ENCODE peak calls at places on chromosomes 1 and 21, in four cellular contexts. Q, B, F and N are unnamed samples.

GRCh38 chr1:223180803-223181321 is 37.8 kb upstream of the TLR5 start:
- DNase-seq in Q (peak), B (no peak), F (no peak), N (no peak)

GRCh38 chr21:15121655-15122120 is 56.9 kb upstream of the NRIP1 start:
- DNase-seq in Q (no peak), B (peak), F (no peak), N (no peak)

GRCh38 chr1:248926401-248927182 is 20.6 kb downstream of the PGBD2 start:
- DNase-seq in Q (peak), B (peak), F (no peak), N (no peak)

GRCh38 chr1:203084588-203085527 is 954 bp downstream of the MYOG start:
- DNase-seq in Q (peak), B (no peak), F (peak), N (no peak)

GRCh38 chr1:18373882-18374493 is 106.7 kb upstream of the KLHDC7A start:
- DNase-seq in Q (no peak), B (no peak), F (peak), N (peak)

GRCh38 chr1:205497351-205497750 is 7.1 kb upstream of the CDK18 start:
- DNase-seq in Q (no peak), B (no peak), F (no peak), N (no peak)

GRCh38 chr1:92484472-92485373 is 2.0 kb downstream of the GFI1 start:
- DNase-seq in Q (peak), B (peak), F (peak), N (peak)

GRCh38 chr1:175132456-175132855 is 60.1 kb downstream of the KIAA0040 start:
- DNase-seq in Q (peak), B (peak), F (no peak), N (no peak)

GRCh38 chr1:70485624-70486023 is 74.6 kb downstream of the CTH start:
- DNase-seq in Q (no peak), B (no peak), F (no peak), N (no peak)

GRCh38 chr1:178057863-178058576 is 35.9 kb upstream of the RASAL2 start:
- DNase-seq in Q (peak), B (peak), F (no peak), N (no peak)

GRCh38 chr21:46149205-46149901 is 6.0 kb downstream of the FTCD start:
- DNase-seq in Q (no peak), B (no peak), F (no peak), N (no peak)

GRCh38 chr1:1554926-1555915 is 14.8 kb upstream of the TMEM240 start:
- DNase-seq in Q (peak), B (peak), F (no peak), N (peak)

GRCh38 chr21:44958471-44959191 is 18.8 kb downstream of the SLX9 start:
- DNase-seq in Q (peak), B (peak), F (no peak), N (peak)

GRCh38 chr1:174408142-174408541 is 39.6 kb upstream of the GPR52 start:
- DNase-seq in Q (no peak), B (peak), F (no peak), N (no peak)

GRCh38 chr1:95475686-95476457 is 241.9 kb downstream of the RWDD3 start:
- DNase-seq in Q (no peak), B (no peak), F (no peak), N (no peak)

GRCh38 chr1:17984510-17985085 is 123.0 kb upstream of the IGSF21 start:
- DNase-seq in Q (peak), B (no peak), F (peak), N (peak)

GRCh38 chr1:66402194-66402593 is 131.8 kb upstream of the SGIP1 start:
- DNase-seq in Q (no peak), B (peak), F (no peak), N (no peak)

GRCh38 chr21:27571706-27572105 is 604.8 kb upstream of the ADAMTS5 start:
- DNase-seq in Q (peak), B (peak), F (no peak), N (no peak)

GRCh38 chr1:56670350-56670749 is 25.2 kb downstream of the PRKAA2 start:
- DNase-seq in Q (no peak), B (no peak), F (no peak), N (no peak)

GRCh38 chr1:179867493-179868330 is 9.9 kb downstream of the TOR1AIP2 start:
- DNase-seq in Q (peak), B (peak), F (peak), N (peak)

GRCh38 chr1:227922501-227923352 is 25.0 kb downstream of the WNT9A start:
- DNase-seq in Q (no peak), B (no peak), F (no peak), N (peak)

GRCh38 chr1:74197255-74197654 is 721 bp downstream of the LRRIQ3 start:
- DNase-seq in Q (peak), B (no peak), F (no peak), N (no peak)

GRCh38 chr1:79113836-79114235 is 107.3 kb upstream of the ADGRL4 start:
- DNase-seq in Q (no peak), B (no peak), F (no peak), N (no peak)

GRCh38 chr1:40711465-40712404 is 20.2 kb downstream of the NFYC start:
- DNase-seq in Q (peak), B (peak), F (no peak), N (no peak)

GRCh38 chr1:20634065-20634593 is 871 bp downstream of the PINK1 start:
- DNase-seq in Q (peak), B (no peak), F (no peak), N (no peak)

GRCh38 chr1:231139659-231140650 is 21.9 kb upstream of the TRIM67 start:
- DNase-seq in Q (peak), B (peak), F (no peak), N (no peak)

GRCh38 chr1:47468759-47469404 is 31.0 kb downstream of the FOXD2 start:
- DNase-seq in Q (no peak), B (no peak), F (no peak), N (no peak)

GRCh38 chr1:204443871-204444581 is 32.4 kb upstream of the PPP1R15B start:
- DNase-seq in Q (peak), B (no peak), F (no peak), N (no peak)

GRCh38 chr1:207822602-207823451 is 71.0 kb downstream of the CD46 start:
- DNase-seq in Q (peak), B (peak), F (no peak), N (no peak)

GRCh38 chr1:201917362-201918033 is 28.8 kb downstream of the SHISA4 start:
- DNase-seq in Q (no peak), B (peak), F (no peak), N (no peak)

GRCh38 chr1:6526316-6526715 is 28.0 kb downstream of the NOL9 start:
- DNase-seq in Q (no peak), B (no peak), F (no peak), N (no peak)

GRCh38 chr21:31873275-31873695 is 465 bp downstream of the HUNK start:
- DNase-seq in Q (no peak), B (no peak), F (peak), N (peak)

GRCh38 chr1:38908821-38909220 is 27.4 kb upstream of the GJA9 start:
- DNase-seq in Q (no peak), B (no peak), F (no peak), N (no peak)

GRCh38 chr1:244049142-244049968 is 1.7 kb upstream of the ZBTB18 start:
- DNase-seq in Q (peak), B (peak), F (no peak), N (no peak)

GRCh38 chr1:95013948-95014574 is 58.7 kb downstream of the ALG14 start:
- DNase-seq in Q (no peak), B (no peak), F (no peak), N (no peak)

GRCh38 chr1:167763525-167764220 is 41.9 kb downstream of the MPZL1 start:
- DNase-seq in Q (no peak), B (no peak), F (no peak), N (no peak)

GRCh38 chr1:17920881-17921635 is 165.9 kb downstream of the ACTL8 start:
- DNase-seq in Q (no peak), B (no peak), F (no peak), N (no peak)

GRCh38 chr1:226432586-226433360 is 24.9 kb upstream of the PARP1 start:
- DNase-seq in Q (no peak), B (no peak), F (no peak), N (no peak)

GRCh38 chr1:9717193-9718005 is 65.9 kb downstream of the PIK3CD start:
- DNase-seq in Q (peak), B (no peak), F (no peak), N (no peak)
- H2BK12ac ChIP-seq in Q (no peak), B (no peak), F (peak), N (no peak)

DNA sequence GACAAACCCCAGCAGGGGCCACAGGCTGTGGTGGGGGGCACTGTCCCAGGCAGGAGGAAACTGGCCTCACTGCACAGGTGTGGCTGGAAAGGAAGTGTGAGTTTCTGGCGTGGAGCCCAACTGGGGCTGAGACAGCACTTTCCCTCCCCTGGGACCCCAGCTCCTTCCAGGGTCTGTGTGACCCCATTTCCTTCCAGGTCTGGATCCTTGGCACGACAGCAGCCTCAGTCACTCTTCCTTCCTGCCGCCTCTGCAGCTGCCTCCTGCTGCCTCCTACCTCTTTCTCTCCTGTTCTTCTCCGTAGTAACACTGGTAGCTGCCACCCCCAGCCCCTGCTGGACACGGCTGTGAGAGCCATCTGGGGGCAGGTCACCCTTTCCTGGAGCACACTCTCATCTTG is 88.0 kb downstream of the SIK1 start:
- DNase-seq in Q (no peak), B (no peak), F (no peak), N (no peak)
- H3K4me3 ChIP-seq in Q (no peak), B (no peak), F (no peak), N (no peak)

DNA sequence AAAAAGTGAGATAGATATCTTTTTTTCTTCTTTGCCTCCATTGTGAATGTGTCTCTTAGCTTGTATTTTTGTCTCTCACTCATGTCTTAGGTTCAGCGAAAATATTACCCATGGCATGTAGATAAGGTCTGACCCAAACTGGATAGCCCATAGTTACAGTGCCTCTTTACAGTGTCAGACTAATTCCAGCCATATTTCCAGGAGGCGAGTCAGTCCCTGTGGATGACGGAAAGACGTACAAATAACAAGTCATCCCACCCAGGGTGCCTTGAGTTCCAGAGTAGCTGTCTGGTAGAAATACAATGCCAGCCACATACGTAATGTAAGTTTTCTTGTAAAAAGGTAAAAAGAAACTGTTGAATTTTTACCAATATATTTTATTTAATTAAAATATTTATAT is 157.3 kb downstream of the ZNF281 start:
- DNase-seq in Q (peak), B (no peak), F (no peak), N (no peak)
- H2BK12ac ChIP-seq in Q (no peak), B (no peak), F (no peak), N (no peak)

GRCh38 chr1:34267326-34267725 is 90.6 kb downstream of the C1orf94 start:
- DNase-seq in Q (no peak), B (no peak), F (no peak), N (no peak)

GRCh38 chr1:34263411-34263810 is 86.7 kb downstream of the C1orf94 start:
- DNase-seq in Q (no peak), B (no peak), F (no peak), N (no peak)

GRCh38 chr1:34268311-34269042 is 91.8 kb downstream of the C1orf94 start:
- DNase-seq in Q (no peak), B (no peak), F (peak), N (no peak)

GRCh38 chr1:34265396-34265795 is 88.7 kb downstream of the C1orf94 start:
- DNase-seq in Q (no peak), B (no peak), F (peak), N (no peak)

DNA sequence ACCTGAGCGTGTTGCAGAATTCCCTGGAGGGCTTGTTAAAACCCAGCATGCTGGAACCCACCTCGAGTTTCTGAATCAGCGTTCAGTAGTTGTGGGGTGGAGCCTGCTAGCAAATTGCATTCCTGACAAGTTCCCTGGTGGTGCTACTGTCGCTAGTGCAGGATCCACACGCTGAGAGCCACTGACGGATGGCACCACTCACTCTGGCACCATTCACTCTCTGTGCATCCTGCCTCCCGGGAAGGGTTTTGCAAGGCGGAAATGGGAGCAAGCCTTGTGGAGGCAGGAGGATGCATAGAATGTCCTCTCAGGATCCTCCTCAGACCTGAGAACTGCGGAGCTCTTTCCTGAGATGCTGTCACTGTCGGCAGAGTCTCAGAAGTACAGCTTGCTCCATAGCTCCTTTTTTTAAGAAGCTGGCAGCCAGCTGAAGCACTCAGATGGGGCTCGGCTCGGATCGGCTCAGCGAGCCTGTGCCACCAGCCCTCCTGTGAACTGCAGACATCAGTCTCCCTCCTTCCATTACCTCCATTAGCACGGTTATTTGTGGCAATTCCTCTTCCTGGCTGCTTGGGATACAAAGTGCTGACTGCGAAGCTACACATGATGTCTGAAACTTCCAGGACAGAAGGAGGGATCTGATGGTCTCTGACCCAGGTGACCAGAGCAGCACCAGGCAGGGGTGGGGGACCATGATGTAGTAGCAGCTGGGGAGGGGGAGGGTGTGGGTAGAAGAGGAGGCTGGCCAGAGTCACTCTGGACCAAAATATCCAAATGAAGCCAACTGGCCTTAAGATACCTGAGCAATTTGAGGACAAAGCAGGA is 89.6 kb downstream of the C1orf94 start:
- DNase-seq in Q (no peak), B (no peak), F (peak), N (no peak)
- H3K4me3 ChIP-seq in Q (no peak), B (no peak), F (no peak), N (no peak)

GRCh38 chr1:151944859-151945575 is 35.7 kb upstream of the THEM4 start:
- DNase-seq in Q (no peak), B (no peak), F (no peak), N (no peak)

GRCh38 chr1:151942882-151943281 is 33.6 kb upstream of the THEM4 start:
- DNase-seq in Q (peak), B (peak), F (no peak), N (no peak)

GRCh38 chr1:151943591-151943990 is 34.3 kb upstream of the THEM4 start:
- DNase-seq in Q (no peak), B (no peak), F (no peak), N (no peak)

GRCh38 chr1:151945725-151946365 is 36.5 kb upstream of the THEM4 start:
- DNase-seq in Q (peak), B (peak), F (peak), N (peak)

GRCh38 chr1:151944110-151944858 is 35.0 kb upstream of the THEM4 start:
- DNase-seq in Q (peak), B (peak), F (no peak), N (no peak)
- H2BK12ac ChIP-seq in Q (no peak), B (no peak), F (peak), N (no peak)

GRCh38 chr1:31712041-31712440 is 8.2 kb upstream of the COL16A1 start:
- DNase-seq in Q (no peak), B (peak), F (no peak), N (no peak)
- H3K4me3 ChIP-seq in Q (no peak), B (no peak), F (no peak), N (no peak)

GRCh38 chr1:3236361-3236760 is 167.4 kb downstream of the PRDM16 start:
- DNase-seq in Q (no peak), B (no peak), F (no peak), N (no peak)
- H2BK12ac ChIP-seq in Q (no peak), B (no peak), F (no peak), N (no peak)

GRCh38 chr1:159469921-159470595 is 30.5 kb downstream of the OR10J1 start:
- DNase-seq in Q (no peak), B (no peak), F (no peak), N (no peak)
- H3K4me3 ChIP-seq in Q (no peak), B (no peak), F (no peak), N (no peak)